ENCODE peak calls at places on chromosomes 6 and 20, in four cellular contexts. One of them, this sample, is unnamed.

GRCh38 chr6:126539022-126539421 is 199.1 kb downstream of the CENPW start:
- DNase-seq in WTC11: no peak
- DNase-seq in HepG2: no peak
- DNase-seq in K562: no peak
- DNase-seq in this sample: no peak

GRCh38 chr6:131728296-131728939 is 17.6 kb upstream of the CTAGE9 start:
- DNase-seq in WTC11: no peak
- DNase-seq in HepG2: no peak
- DNase-seq in K562: no peak
- DNase-seq in this sample: no peak

GRCh38 chr6:137975058-137975940 is 108.2 kb downstream of the TNFAIP3 start:
- DNase-seq in WTC11: no peak
- DNase-seq in HepG2: peak; percentile 23
- DNase-seq in K562: no peak
- DNase-seq in this sample: peak; percentile 53

GRCh38 chr6:168574075-168574698 is 133.2 kb downstream of the SMOC2 start:
- DNase-seq in WTC11: no peak
- DNase-seq in HepG2: no peak
- DNase-seq in K562: no peak
- DNase-seq in this sample: no peak

GRCh38 chr6:148105695-148106094 is 236.9 kb upstream of the SASH1 start:
- DNase-seq in WTC11: no peak
- DNase-seq in HepG2: no peak
- DNase-seq in K562: no peak
- DNase-seq in this sample: no peak

GRCh38 chr6:136792066-136792944 is at the start of gene MAP3K5:
- DNase-seq in WTC11: peak; percentile 63
- DNase-seq in HepG2: peak; percentile 33
- DNase-seq in K562: peak; percentile 81
- DNase-seq in this sample: no peak

GRCh38 chr20:10132391-10132790 is 86.2 kb upstream of the SNAP25 start:
- DNase-seq in WTC11: no peak
- DNase-seq in HepG2: no peak
- DNase-seq in K562: no peak
- DNase-seq in this sample: no peak

GRCh38 chr6:134739299-134740090 is 210.4 kb downstream of the ALDH8A1 start:
- DNase-seq in WTC11: no peak
- DNase-seq in HepG2: no peak
- DNase-seq in K562: no peak
- DNase-seq in this sample: no peak

GRCh38 chr6:39389372-39389767 is 66.9 kb upstream of the KCNK16 start:
- DNase-seq in WTC11: no peak
- DNase-seq in HepG2: no peak
- DNase-seq in K562: no peak
- DNase-seq in this sample: no peak

GRCh38 chr6:41675176-41675767 is 37.0 kb downstream of the MDFI start:
- DNase-seq in WTC11: no peak
- DNase-seq in HepG2: no peak
- DNase-seq in K562: no peak
- DNase-seq in this sample: no peak

GRCh38 chr6:150632785-150633465 is 33.2 kb downstream of the PLEKHG1 start:
- DNase-seq in WTC11: no peak
- DNase-seq in HepG2: no peak
- DNase-seq in K562: no peak
- DNase-seq in this sample: peak; percentile 41

GRCh38 chr6:128323011-128323410 is 197.4 kb downstream of the PTPRK start:
- DNase-seq in WTC11: no peak
- DNase-seq in HepG2: no peak
- DNase-seq in K562: no peak
- DNase-seq in this sample: no peak

GRCh38 chr6:73694711-73695411 is 1.1 kb upstream of the CD109 start:
- DNase-seq in WTC11: no peak
- DNase-seq in HepG2: no peak
- DNase-seq in K562: no peak
- DNase-seq in this sample: no peak

GRCh38 chr20:32477594-32478512 is 107.3 kb downstream of the NOL4L start:
- DNase-seq in WTC11: no peak
- DNase-seq in HepG2: no peak
- DNase-seq in K562: no peak
- DNase-seq in this sample: no peak

GRCh38 chr20:51385941-51386530 is 156.5 kb downstream of the NFATC2 start:
- DNase-seq in WTC11: peak; percentile 53
- DNase-seq in HepG2: peak; percentile 53
- DNase-seq in K562: no peak
- DNase-seq in this sample: no peak

GRCh38 chr6:42367353-42368011 is 84.2 kb downstream of the TRERF1 start:
- DNase-seq in WTC11: no peak
- DNase-seq in HepG2: no peak
- DNase-seq in K562: peak; percentile 31
- DNase-seq in this sample: peak; percentile 59

GRCh38 chr6:90722648-90723047 is 135.8 kb upstream of the MAP3K7 start:
- DNase-seq in WTC11: no peak
- DNase-seq in HepG2: no peak
- DNase-seq in K562: no peak
- DNase-seq in this sample: no peak

GRCh38 chr20:33793011-33793931 is 17.9 kb upstream of the CHMP4B start:
- DNase-seq in WTC11: no peak
- DNase-seq in HepG2: peak; percentile 40
- DNase-seq in K562: no peak
- DNase-seq in this sample: no peak

GRCh38 chr20:10172998-10173655 is 45.5 kb upstream of the SNAP25 start:
- DNase-seq in WTC11: no peak
- DNase-seq in HepG2: no peak
- DNase-seq in K562: no peak
- DNase-seq in this sample: no peak

GRCh38 chr6:40963019-40963418 is 76.0 kb downstream of the UNC5CL start:
- DNase-seq in WTC11: no peak
- DNase-seq in HepG2: no peak
- DNase-seq in K562: no peak
- DNase-seq in this sample: no peak

GRCh38 chr6:83615025-83615999 is 93.6 kb downstream of the SNAP91 start:
- DNase-seq in WTC11: no peak
- DNase-seq in HepG2: peak; percentile 18
- DNase-seq in K562: peak; percentile 31
- DNase-seq in this sample: no peak

GRCh38 chr6:14254505-14254904 is 136.9 kb downstream of the CD83 start:
- DNase-seq in WTC11: no peak
- DNase-seq in HepG2: no peak
- DNase-seq in K562: no peak
- DNase-seq in this sample: peak; percentile 53

GRCh38 chr6:130675072-130675471 is 152.1 kb upstream of the SMLR1 start:
- DNase-seq in WTC11: no peak
- DNase-seq in HepG2: no peak
- DNase-seq in K562: no peak
- DNase-seq in this sample: no peak

GRCh38 chr6:21756487-21756886 is 162.9 kb downstream of the SOX4 start:
- DNase-seq in WTC11: no peak
- DNase-seq in HepG2: no peak
- DNase-seq in K562: no peak
- DNase-seq in this sample: no peak

GRCh38 chr6:47780510-47781356 is 1.1 kb upstream of the OPN5 start:
- DNase-seq in WTC11: no peak
- DNase-seq in HepG2: peak; percentile 62
- DNase-seq in K562: no peak
- DNase-seq in this sample: no peak

GRCh38 chr20:51076841-51077543 is 54.1 kb upstream of the KCNG1 start:
- DNase-seq in WTC11: no peak
- DNase-seq in HepG2: no peak
- DNase-seq in K562: peak; percentile 26
- DNase-seq in this sample: no peak

GRCh38 chr6:121697921-121698320 is 262.5 kb downstream of the GJA1 start:
- DNase-seq in WTC11: no peak
- DNase-seq in HepG2: no peak
- DNase-seq in K562: no peak
- DNase-seq in this sample: no peak

GRCh38 chr20:63688234-63689045 is 8.0 kb upstream of the TNFRSF6B start:
- DNase-seq in WTC11: no peak
- DNase-seq in HepG2: no peak
- DNase-seq in K562: no peak
- DNase-seq in this sample: no peak

GRCh38 chr6:71404145-71404966 is 115.7 kb downstream of the OGFRL1 start:
- DNase-seq in WTC11: no peak
- DNase-seq in HepG2: peak; percentile 79
- DNase-seq in K562: no peak
- DNase-seq in this sample: no peak

GRCh38 chr20:47676219-47676721 is 109.0 kb downstream of the SULF2 start:
- DNase-seq in WTC11: peak; percentile 70
- DNase-seq in HepG2: peak; percentile 48
- DNase-seq in K562: no peak
- DNase-seq in this sample: no peak

DNA sequence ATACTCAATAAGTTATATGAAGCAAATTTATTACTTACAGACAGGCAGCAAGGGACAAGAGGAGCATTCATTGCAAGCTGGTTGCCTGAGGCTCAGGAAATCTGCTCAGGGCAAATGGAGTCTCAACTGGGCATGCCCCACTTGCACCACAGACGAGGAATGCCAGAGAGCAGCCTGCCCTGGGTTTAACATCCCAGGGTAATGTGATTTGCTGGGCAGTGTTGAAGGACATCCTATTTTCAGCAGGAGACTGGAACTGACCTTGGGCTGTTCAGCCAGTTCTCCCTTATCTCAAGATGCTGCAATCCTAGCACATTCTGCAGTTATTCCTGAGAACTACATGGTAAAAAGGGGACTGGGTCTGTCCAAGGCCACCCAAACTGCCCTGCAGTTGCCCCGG is 3.8 kb upstream of the ENTPD6 start:
- DNase-seq in WTC11: no peak
- DNase-seq in HepG2: no peak
- DNase-seq in K562: no peak
- DNase-seq in this sample: no peak
- TF ChIP-seq ETV6 in WTC11: no peak
- TF ChIP-seq ETV6 in HepG2: no peak
- TF ChIP-seq ETV6 in K562: no peak
- TF ChIP-seq ETV6 in this sample: no peak

DNA sequence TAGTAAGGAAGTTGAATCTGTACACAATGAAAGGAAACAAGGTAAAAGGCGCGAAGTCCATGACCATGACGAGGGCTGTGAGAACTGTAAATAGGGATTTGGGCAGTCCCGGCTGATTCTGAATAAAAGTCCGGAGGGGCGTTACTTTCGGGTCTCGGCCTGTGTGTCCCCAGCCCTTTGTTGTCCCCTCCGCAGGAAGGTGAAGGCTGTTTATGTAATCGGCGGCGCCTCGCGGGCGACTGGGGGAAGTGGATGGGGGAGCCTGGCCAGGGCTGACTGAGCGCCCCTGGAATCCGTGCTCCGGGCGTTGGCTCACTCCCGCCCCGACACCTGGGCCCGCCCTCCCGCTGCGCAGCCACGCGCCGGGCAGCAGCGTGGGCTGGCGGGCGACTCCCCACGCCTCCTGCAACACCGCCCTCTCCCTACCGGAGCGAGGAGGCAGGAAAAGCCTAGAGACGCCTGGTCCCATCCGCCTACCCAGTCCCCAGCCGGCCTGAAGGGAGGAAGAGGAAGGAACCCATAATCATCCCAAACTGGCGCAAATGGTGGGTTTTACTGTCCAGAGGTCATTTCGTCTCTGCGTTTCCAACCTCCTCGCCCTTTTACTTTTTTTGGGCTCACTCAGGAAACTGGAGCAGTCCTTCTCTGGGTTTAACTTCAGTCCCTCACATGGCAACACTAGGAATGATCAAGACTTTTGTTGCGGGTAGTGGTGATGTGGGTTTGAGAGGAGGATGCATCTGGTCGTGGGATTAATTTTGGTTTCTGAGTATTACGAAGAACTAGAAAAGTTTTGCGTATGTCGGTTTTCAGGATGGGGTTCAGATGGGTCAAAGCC is 12.1 kb downstream of the TRIM31 start:
- DNase-seq in WTC11: peak; percentile 56
- DNase-seq in HepG2: peak; percentile 92
- DNase-seq in K562: peak; percentile 57
- DNase-seq in this sample: no peak
- TF ChIP-seq ETV6 in WTC11: no peak
- TF ChIP-seq ETV6 in HepG2: peak; percentile 56
- TF ChIP-seq ETV6 in K562: no peak
- TF ChIP-seq ETV6 in this sample: no peak

DNA sequence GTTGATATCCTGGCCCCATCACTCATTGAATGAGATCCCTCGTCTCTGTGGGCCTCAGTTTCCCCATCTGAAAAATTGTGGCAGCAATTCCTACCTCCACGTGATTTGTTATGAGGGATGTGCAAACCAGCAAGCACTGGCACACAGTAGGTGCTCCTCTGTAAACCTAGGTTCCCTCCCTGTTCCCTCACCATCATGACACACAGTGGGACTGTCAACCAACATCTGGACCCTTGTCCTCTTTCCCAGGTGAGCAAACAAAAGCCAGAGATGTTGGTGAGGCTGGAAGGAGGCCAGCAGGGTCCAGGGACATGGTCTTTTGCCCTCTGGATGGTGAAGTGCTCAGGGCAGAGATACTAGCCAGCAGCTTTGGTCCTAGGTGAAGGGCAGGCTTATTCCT is 26.1 kb downstream of the RSPO4 start:
- DNase-seq in WTC11: no peak
- DNase-seq in HepG2: no peak
- DNase-seq in K562: no peak
- DNase-seq in this sample: no peak
- TF ChIP-seq ETV6 in WTC11: no peak
- TF ChIP-seq ETV6 in HepG2: no peak
- TF ChIP-seq ETV6 in K562: no peak
- TF ChIP-seq ETV6 in this sample: no peak

GRCh38 chr20:3222635-3223600 is 13.6 kb downstream of the ITPA start:
- DNase-seq in WTC11: no peak
- DNase-seq in HepG2: peak; percentile 99
- DNase-seq in K562: no peak
- DNase-seq in this sample: no peak

GRCh38 chr20:3221398-3222226 is 12.3 kb downstream of the ITPA start:
- DNase-seq in WTC11: no peak
- DNase-seq in HepG2: no peak
- DNase-seq in K562: no peak
- DNase-seq in this sample: no peak

GRCh38 chr20:3213226-3213625 is 3.9 kb downstream of the ITPA start:
- DNase-seq in WTC11: no peak
- DNase-seq in HepG2: no peak
- DNase-seq in K562: no peak
- DNase-seq in this sample: no peak

GRCh38 chr20:3223937-3224680 is 14.8 kb downstream of the ITPA start:
- DNase-seq in WTC11: no peak
- DNase-seq in HepG2: no peak
- DNase-seq in K562: no peak
- DNase-seq in this sample: no peak

DNA sequence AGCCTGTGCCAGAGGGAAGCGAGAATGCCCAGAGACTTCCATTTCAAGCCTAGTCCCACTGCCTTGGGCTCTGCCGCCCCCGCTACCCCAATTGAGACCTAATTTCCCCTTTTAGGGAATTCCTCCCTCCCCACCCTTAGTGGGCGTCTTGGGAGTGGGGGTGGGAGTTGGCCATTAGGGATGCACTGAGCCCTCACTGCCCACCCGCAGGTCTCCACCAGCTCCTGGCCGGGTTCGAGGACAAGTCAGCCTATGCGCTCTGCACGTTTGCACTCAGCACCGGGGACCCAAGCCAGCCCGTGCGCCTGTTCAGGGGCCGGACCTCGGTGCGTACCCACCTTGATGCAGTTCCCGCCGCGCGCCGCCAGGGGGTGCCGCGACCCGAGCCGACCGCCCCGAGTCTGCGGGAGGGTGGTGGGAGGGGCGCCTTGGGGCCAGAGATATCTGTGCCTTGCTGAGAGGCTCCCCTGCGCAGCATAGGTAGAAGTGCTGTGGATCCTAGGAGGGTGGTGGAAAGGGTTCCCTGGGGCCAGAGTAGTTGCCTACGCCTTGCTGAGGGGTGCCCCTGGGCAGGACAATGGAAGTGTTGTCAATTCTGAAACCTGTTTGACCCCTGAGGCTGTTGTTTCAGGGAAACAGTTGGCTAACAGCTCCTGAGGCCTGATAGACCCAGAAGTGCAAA is 9.2 kb downstream of the ITPA start:
- DNase-seq in WTC11: peak; percentile 91
- DNase-seq in HepG2: peak; percentile 75
- DNase-seq in K562: peak; percentile 70
- DNase-seq in this sample: no peak
- TF ChIP-seq ETV6 in WTC11: peak; percentile 27
- TF ChIP-seq ETV6 in HepG2: no peak
- TF ChIP-seq ETV6 in K562: no peak
- TF ChIP-seq ETV6 in this sample: no peak

This sample was measured in GM12878.